ENCODE peak calls at places on chromosome 7, in nine cellular contexts. K is occipital lobe; P is CD4-positive, alpha-beta T cell; E is NCI-H1092; C is chondrocyte; I is fibroblast of lung; T is H7; G is stimulated activated CD8-positive, alpha-beta memory T cell treated with anti-CD3 and anti-CD28 coated beads, Interleukin-7, amount 100 ng/mL, for 48 hours; F is posterior cingulate gyrus. U is an unnamed sample.

GRCh38 chr7:121473645-121474300 is 77.7 kb upstream of the FAM3C start:
- DNase-seq in C (no peak), P (no peak), F (no peak), I (peak; percentile 10), T (no peak), K (no peak), E (no peak), G (no peak), U (no peak)

GRCh38 chr7:5679047-5679740 is 102.3 kb downstream of the RNF216 start:
- DNase-seq in C (peak; percentile 48), I (peak; percentile 6), T (no peak), K (no peak), G (no peak), E (no peak), P (no peak), F (no peak), U (peak; percentile 41)

GRCh38 chr7:149875396-149875795 is 1.6 kb downstream of the ATP6V0E2 start:
- DNase-seq in F (no peak), P (no peak), T (no peak), G (no peak), K (no peak), I (no peak), C (no peak), E (no peak), U (no peak)

GRCh38 chr7:140033036-140033435 is 29.7 kb downstream of the PARP12 start:
- DNase-seq in K (no peak), I (peak; percentile 78), G (no peak), F (no peak), T (no peak), C (no peak), E (no peak), P (no peak), U (no peak)

GRCh38 chr7:140726304-140726703 is 29.8 kb downstream of the NDUFB2 start:
- DNase-seq in E (no peak), I (peak; percentile 14), T (peak; percentile 48), P (no peak), K (no peak), C (no peak), F (no peak), G (no peak), U (no peak)

GRCh38 chr7:97845622-97846203 is 26.5 kb downstream of the ASNS start:
- DNase-seq in G (no peak), K (no peak), E (peak; percentile 22), P (no peak), I (peak; percentile 5), F (no peak), T (peak; percentile 24), C (no peak), U (no peak)

GRCh38 chr7:34066968-34067367 is 161.6 kb downstream of the BMPER start:
- DNase-seq in K (no peak), G (no peak), C (no peak), P (no peak), F (no peak), T (no peak), I (no peak), E (peak; percentile 14), U (no peak)

GRCh38 chr7:2099036-2099957 is 133.4 kb downstream of the MAD1L1 start:
- DNase-seq in T (no peak), K (no peak), G (no peak), E (no peak), C (no peak), I (peak; percentile 51), F (no peak), P (peak; percentile 38), U (no peak)

GRCh38 chr7:52017802-52018679 is 701.4 kb upstream of the COBL start:
- DNase-seq in K (no peak), E (no peak), F (peak; percentile 35), I (no peak), C (no peak), T (peak; percentile 29), P (no peak), G (no peak), U (no peak)

GRCh38 chr7:5452470-5452899 is 28.9 kb upstream of the TNRC18 start:
- DNase-seq in E (no peak), G (no peak), F (no peak), I (no peak), P (no peak), C (no peak), T (peak; percentile 46), K (no peak), U (no peak)

GRCh38 chr7:40966693-40967092 is 736.2 kb downstream of the INHBA start:
- DNase-seq in I (peak; percentile 30), K (no peak), P (no peak), C (no peak), G (no peak), T (no peak), E (no peak), F (no peak), U (no peak)

GRCh38 chr7:47211467-47212121 is 370.3 kb downstream of the TNS3 start:
- DNase-seq in F (no peak), K (no peak), I (no peak), T (no peak), E (no peak), C (no peak), G (no peak), P (no peak), U (no peak)

GRCh38 chr7:80127412-80128150 is 7.0 kb upstream of the GNAI1 start:
- DNase-seq in G (no peak), I (no peak), F (peak; percentile 56), C (no peak), E (peak; percentile 66), K (peak; percentile 60), P (no peak), T (peak; percentile 52), U (no peak)

GRCh38 chr7:38673795-38674194 is 42.6 kb upstream of the AMPH start:
- DNase-seq in F (no peak), T (no peak), C (no peak), G (no peak), P (no peak), E (peak; percentile 19), K (no peak), I (peak; percentile 25), U (no peak)

GRCh38 chr7:105296491-105296890 is 92.2 kb downstream of the SRPK2 start:
- DNase-seq in F (no peak), E (no peak), C (no peak), T (no peak), G (no peak), I (no peak), K (no peak), P (no peak), U (no peak)

GRCh38 chr7:114658188-114658587 is 243.6 kb downstream of the FOXP2 start:
- DNase-seq in C (no peak), K (no peak), P (no peak), I (no peak), F (no peak), E (no peak), G (no peak), T (no peak), U (no peak)

GRCh38 chr7:81361769-81362168 is 408.1 kb downstream of the HGF start:
- DNase-seq in T (no peak), G (no peak), P (no peak), E (no peak), K (no peak), C (no peak), I (peak; percentile 37), F (no peak), U (no peak)

GRCh38 chr7:29384277-29384676 is 179.4 kb upstream of the PRR15 start:
- DNase-seq in K (no peak), G (no peak), E (no peak), P (no peak), C (no peak), F (no peak), T (no peak), I (no peak), U (no peak)

GRCh38 chr7:7639847-7640220 is 718 bp upstream of the UMAD1 start:
- DNase-seq in T (no peak), I (peak; percentile 43), K (no peak), P (no peak), E (peak; percentile 27), F (no peak), C (no peak), G (peak; percentile 14), U (peak; percentile 66)

GRCh38 chr7:101426303-101427011 is 63.8 kb downstream of the COL26A1 start:
- DNase-seq in F (no peak), K (no peak), T (no peak), I (no peak), G (no peak), C (no peak), P (no peak), E (no peak), U (no peak)

GRCh38 chr7:6438427-6438826 is 9.3 kb downstream of the DAGLB start:
- DNase-seq in G (no peak), T (no peak), I (no peak), K (no peak), E (no peak), F (no peak), C (no peak), P (no peak), U (peak; percentile 0)

GRCh38 chr7:108348913-108349312 is 107.3 kb downstream of the NRCAM start:
- DNase-seq in T (no peak), G (no peak), C (no peak), I (peak; percentile 84), E (no peak), P (no peak), K (no peak), F (no peak), U (no peak)

GRCh38 chr7:57399251-57399940 is 50.6 kb upstream of the ZNF716 start:
- DNase-seq in G (no peak), C (no peak), P (no peak), I (no peak), F (no peak), E (no peak), T (no peak), K (no peak), U (peak; percentile 57)

GRCh38 chr7:30816291-30817059 is 45.3 kb downstream of the MINDY4 start:
- DNase-seq in E (no peak), F (no peak), K (no peak), I (no peak), P (no peak), T (no peak), G (no peak), C (no peak), U (no peak)

GRCh38 chr7:128827248-128827958 is 2.8 kb upstream of the FLNC start:
- DNase-seq in I (peak; percentile 83), E (no peak), C (peak; percentile 84), P (no peak), K (no peak), G (no peak), T (peak; percentile 71), F (no peak), U (peak; percentile 90)

GRCh38 chr7:38070718-38071117 is 107.3 kb upstream of the STARD3NL start:
- DNase-seq in F (no peak), E (no peak), I (peak; percentile 27), C (no peak), G (no peak), K (no peak), P (no peak), T (peak; percentile 46), U (no peak)

GRCh38 chr7:138556771-138557484 is 96.9 kb downstream of the TRIM24 start:
- DNase-seq in T (no peak), C (no peak), K (no peak), I (peak; percentile 3), E (no peak), G (no peak), F (no peak), P (no peak), U (no peak)

GRCh38 chr7:154781369-154782303 is 221.3 kb downstream of the PAXIP1 start:
- DNase-seq in K (peak; percentile 28), G (no peak), E (no peak), T (no peak), P (no peak), I (no peak), C (no peak), F (no peak), U (no peak)

GRCh38 chr7:47720141-47720906 is 138.4 kb upstream of the TNS3 start:
- DNase-seq in P (no peak), C (no peak), T (no peak), F (no peak), E (no peak), K (peak; percentile 15), I (peak; percentile 78), G (no peak), U (no peak)

GRCh38 chr7:106417273-106417902 is 132.6 kb upstream of the NAMPT start:
- DNase-seq in K (no peak), F (no peak), G (no peak), E (no peak), T (no peak), P (no peak), I (no peak), C (no peak), U (no peak)

GRCh38 chr7:119377-120163 is 72.8 kb upstream of the FAM20C start:
- DNase-seq in G (no peak), E (no peak), F (no peak), K (no peak), T (peak; percentile 70), P (no peak), C (no peak), I (no peak), U (peak; percentile 85)

U was measured in posterior vena cava.